ENCODE peak calls at places on chromosomes 12 and 14, in four cellular contexts. Y is aorta, W is osteoblast, O is adrenal gland. L is an unnamed sample.

GRCh38 chr12:76020281-76020680 is 11.3 kb downstream of the PHLDA1 start:
- DNase-seq in Y (peak), W (peak), O (no peak), L (no peak)

GRCh38 chr12:31588976-31589375 is 2.0 kb downstream of the DENND5B start:
- DNase-seq in Y (no peak), W (peak), O (no peak), L (no peak)

GRCh38 chr12:112822056-112822455 is 30.5 kb downstream of the RPH3A start:
- DNase-seq in Y (no peak), W (no peak), O (peak), L (peak)

GRCh38 chr12:120562906-120563305 is 18.3 kb downstream of the POP5 start:
- DNase-seq in Y (no peak), W (no peak), O (peak), L (no peak)

GRCh38 chr12:112584266-112584722 is 165.5 kb downstream of the PTPN11 start:
- DNase-seq in Y (no peak), W (no peak), O (no peak), L (peak)

GRCh38 chr12:109800536-109800935 is 32.7 kb downstream of the TRPV4 start:
- DNase-seq in Y (no peak), W (peak), O (no peak), L (no peak)

GRCh38 chr12:125228519-125229260 is 163.5 kb downstream of the AACS start:
- DNase-seq in Y (no peak), W (no peak), O (no peak), L (peak)

GRCh38 chr14:85438001-85438400 is 91.9 kb upstream of the FLRT2 start:
- DNase-seq in Y (no peak), W (no peak), O (no peak), L (no peak)

GRCh38 chr14:22052795-22053194 is 379.2 kb upstream of the OR4E1 start:
- DNase-seq in Y (no peak), W (peak), O (no peak), L (no peak)

GRCh38 chr12:65275627-65276026 is 2.9 kb upstream of the MSRB3 start:
- DNase-seq in Y (no peak), W (no peak), O (no peak), L (no peak)

GRCh38 chr14:72948481-72949138 is 22.3 kb downstream of the DCAF4 start:
- DNase-seq in Y (peak), W (peak), O (peak), L (peak)

GRCh38 chr12:68784015-68784414 is 24.0 kb upstream of the MDM2 start:
- DNase-seq in Y (no peak), W (peak), O (peak), L (no peak)

GRCh38 chr12:107990325-107990724 is 138.8 kb upstream of the WSCD2 start:
- DNase-seq in Y (peak), W (no peak), O (peak), L (peak)

GRCh38 chr12:109469516-109469915 is 7.6 kb downstream of the KCTD10 start:
- DNase-seq in Y (no peak), W (no peak), O (no peak), L (no peak)

GRCh38 chr14:71371711-71372396 is 464.6 kb downstream of the PCNX1 start:
- DNase-seq in Y (no peak), W (peak), O (no peak), L (no peak)

DNA sequence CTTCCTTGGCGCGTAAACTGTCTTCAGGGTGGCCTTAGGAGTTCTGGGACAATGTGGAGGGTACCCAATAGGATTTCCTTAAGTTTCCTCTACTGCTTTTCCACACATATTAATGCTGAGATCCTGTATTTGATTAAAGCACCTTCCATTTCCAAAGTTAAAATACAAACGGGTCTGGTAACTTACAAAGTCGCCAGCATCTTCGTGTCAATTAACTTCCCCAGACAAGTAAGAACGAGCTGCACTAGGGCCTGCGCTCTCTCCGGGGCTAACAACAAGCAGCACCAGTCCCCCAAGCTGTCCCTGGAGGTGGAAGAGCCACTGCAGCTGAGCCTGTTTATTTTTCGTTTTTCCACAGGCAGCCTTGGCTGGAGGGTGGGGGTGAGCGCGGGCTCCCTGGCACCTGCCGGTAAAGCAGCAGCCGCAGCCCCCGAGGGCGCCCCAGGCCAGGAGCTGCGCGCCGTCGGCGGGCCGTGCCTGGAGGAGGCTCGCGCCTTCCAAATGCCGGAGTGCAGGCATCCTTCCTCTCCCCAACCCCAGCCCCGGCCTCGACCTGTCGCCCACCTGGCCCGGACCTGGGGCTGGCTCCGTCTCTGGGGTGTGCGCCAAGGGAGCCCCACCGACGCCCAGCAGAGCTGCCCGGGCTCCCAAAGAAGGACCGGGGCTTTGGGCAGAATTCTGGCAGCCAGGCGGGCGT is 130.7 kb downstream of the NDUFA12 start:
- DNase-seq in Y (no peak), W (peak), O (peak), L (peak)
- H3K4me3 ChIP-seq in Y (peak), W (no peak), O (peak), L (peak)

GRCh38 chr12:53971686-53972085 is 1.2 kb upstream of the HOXC11 start:
- DNase-seq in Y (no peak), W (no peak), O (no peak), L (no peak)

GRCh38 chr12:53973093-53974042 is at the start of gene HOXC11:
- DNase-seq in Y (no peak), W (peak), O (no peak), L (peak)

GRCh38 chr12:53972722-53973092 is 219 bp upstream of the HOXC11 start:
- DNase-seq in Y (no peak), W (no peak), O (no peak), L (no peak)

GRCh38 chr12:53971129-53971528 is 1.8 kb upstream of the HOXC11 start:
- DNase-seq in Y (no peak), W (no peak), O (no peak), L (no peak)

DNA sequence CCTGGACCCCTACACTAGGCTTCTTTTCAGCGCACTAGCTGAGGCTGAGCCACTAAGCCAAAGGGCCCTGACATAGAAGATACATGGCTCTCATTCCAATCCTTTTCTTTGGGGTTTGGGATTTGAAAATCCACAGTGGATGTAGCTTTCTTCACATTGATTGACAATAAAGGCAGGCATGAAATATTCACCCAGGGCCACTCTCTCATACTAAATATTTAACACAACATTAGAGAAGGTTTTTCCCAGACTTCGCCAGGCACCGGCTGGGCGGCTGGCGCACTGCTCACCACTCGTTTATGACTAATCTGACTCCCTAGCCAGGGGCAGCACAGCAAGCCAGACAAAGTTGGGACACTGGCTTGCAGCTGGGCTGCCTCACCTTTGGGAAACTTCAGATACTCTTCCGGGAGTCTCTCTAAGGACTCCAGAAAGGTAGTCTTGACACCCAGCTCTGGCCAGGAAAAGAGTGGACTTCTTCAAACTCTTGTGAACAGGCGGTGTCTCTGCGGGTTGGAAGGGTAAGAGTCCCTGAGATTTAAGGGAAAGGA is 699 bp upstream of the HOXC11 start:
- DNase-seq in Y (no peak), W (no peak), O (no peak), L (no peak)
- H3K4me3 ChIP-seq in Y (no peak), W (peak), O (no peak), L (no peak)

DNA sequence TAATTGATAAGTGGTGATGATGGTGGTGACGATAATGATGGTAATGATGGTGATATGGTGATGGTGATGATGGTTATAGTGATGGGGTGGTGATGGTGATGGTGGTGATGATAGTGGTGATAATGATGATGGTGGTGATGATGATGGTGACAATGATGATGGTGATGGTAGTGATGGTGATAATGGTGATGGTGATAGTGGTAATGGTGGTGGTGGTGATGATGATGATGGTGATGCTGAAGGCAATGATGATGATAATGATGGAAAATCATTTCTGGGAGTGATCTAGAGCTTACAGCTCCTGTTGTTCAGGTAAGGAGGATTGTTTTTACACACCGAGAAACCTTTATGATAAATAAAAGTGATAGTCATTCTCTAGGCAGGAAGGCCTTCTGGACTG is 33.9 kb downstream of the CCDC63 start:
- DNase-seq in Y (no peak), W (no peak), O (no peak), L (no peak)
- H3K4me3 ChIP-seq in Y (no peak), W (no peak), O (no peak), L (no peak)

DNA sequence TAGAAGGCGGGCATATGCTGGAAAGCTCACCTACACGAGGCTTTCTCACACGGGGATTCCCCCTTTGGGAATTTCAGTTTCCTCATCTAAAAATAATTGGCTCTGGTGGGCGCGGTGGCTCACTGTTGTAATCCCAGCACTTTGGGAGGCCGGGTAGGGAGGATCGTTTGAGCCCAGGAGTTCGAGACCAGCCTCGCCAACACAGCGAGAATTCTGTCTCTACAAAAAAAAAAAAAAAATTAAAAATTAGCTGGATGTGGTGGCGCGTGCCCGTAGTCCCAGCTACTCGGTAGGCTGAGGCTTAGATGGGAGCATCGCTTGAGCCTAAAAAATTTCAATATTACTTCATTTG is 400 bp upstream of the NDUFA12 start:
- DNase-seq in Y (no peak), W (no peak), O (no peak), L (no peak)
- H3K4me3 ChIP-seq in Y (no peak), W (peak), O (peak), L (peak)

GRCh38 chr12:117365072-117365616 is 3.7 kb upstream of the NOS1 start:
- DNase-seq in Y (no peak), W (no peak), O (no peak), L (no peak)
- H3K4me3 ChIP-seq in Y (no peak), W (no peak), O (no peak), L (no peak)

DNA sequence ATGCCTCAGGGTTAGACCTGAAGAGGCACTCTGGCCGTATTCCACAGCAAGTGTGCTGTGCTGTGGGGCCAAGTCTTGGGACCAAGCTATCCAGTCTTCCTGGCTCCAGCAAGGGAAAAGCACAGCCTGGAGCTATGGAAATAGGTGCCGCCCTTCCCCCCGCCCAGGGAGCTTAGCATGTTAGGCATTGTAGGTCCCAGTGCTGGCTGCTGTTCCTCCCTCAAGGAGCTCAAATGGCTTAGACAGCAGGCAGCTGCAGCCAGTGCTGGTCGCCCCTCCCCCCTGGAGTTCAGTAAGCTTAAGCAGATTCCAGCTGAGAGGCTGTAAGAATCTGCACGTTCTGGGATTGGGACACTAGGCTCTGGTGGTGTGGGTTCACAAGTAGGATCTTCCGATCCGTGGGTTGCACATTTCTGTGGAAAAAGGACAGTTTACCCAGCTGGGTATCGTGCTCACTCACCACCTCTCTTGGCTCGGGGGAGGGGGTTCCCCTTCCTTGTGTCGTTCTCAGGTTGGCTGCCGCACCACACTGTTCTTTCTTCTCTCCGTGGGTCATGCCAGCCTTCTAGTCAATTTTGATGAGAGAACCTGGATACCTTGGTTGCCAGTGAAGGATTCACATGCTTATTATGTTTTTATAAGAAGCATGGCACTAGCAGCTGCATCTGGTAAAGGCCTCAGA is 127.3 kb downstream of the CNTN1 start:
- DNase-seq in Y (no peak), W (no peak), O (no peak), L (no peak)
- H3K4me3 ChIP-seq in Y (no peak), W (no peak), O (no peak), L (no peak)

GRCh38 chr12:2783936-2784600 is 10.7 kb upstream of the FKBP4 start:
- DNase-seq in Y (peak), W (peak), O (peak), L (peak)
- H3K4me3 ChIP-seq in Y (no peak), W (peak), O (peak), L (no peak)

GRCh38 chr14:81436296-81437138 is 36.4 kb upstream of the STON2 start:
- DNase-seq in Y (peak), W (peak), O (peak), L (peak)

GRCh38 chr14:81440041-81440440 is 39.9 kb upstream of the STON2 start:
- DNase-seq in Y (no peak), W (no peak), O (no peak), L (no peak)

GRCh38 chr14:81435578-81436295 is 35.6 kb upstream of the STON2 start:
- DNase-seq in Y (peak), W (peak), O (peak), L (peak)

GRCh38 chr14:81435048-81435577 is 35.0 kb upstream of the STON2 start:
- DNase-seq in Y (no peak), W (no peak), O (no peak), L (peak)

GRCh38 chr14:81437226-81437625 is 37.1 kb upstream of the STON2 start:
- DNase-seq in Y (no peak), W (no peak), O (no peak), L (no peak)
- H3K4me3 ChIP-seq in Y (no peak), W (no peak), O (no peak), L (peak)

GRCh38 chr14:34711808-34712712 is 2.3 kb downstream of the CFL2 start:
- DNase-seq in Y (no peak), W (peak), O (no peak), L (no peak)

GRCh38 chr14:34713681-34714319 is 593 bp downstream of the CFL2 start:
- DNase-seq in Y (peak), W (peak), O (no peak), L (peak)

GRCh38 chr14:34714320-34715107 is at the start of gene CFL2:
- DNase-seq in Y (peak), W (peak), O (peak), L (peak)

GRCh38 chr14:34713122-34713680 is 1.2 kb downstream of the CFL2 start:
- DNase-seq in Y (no peak), W (no peak), O (no peak), L (no peak)

DNA sequence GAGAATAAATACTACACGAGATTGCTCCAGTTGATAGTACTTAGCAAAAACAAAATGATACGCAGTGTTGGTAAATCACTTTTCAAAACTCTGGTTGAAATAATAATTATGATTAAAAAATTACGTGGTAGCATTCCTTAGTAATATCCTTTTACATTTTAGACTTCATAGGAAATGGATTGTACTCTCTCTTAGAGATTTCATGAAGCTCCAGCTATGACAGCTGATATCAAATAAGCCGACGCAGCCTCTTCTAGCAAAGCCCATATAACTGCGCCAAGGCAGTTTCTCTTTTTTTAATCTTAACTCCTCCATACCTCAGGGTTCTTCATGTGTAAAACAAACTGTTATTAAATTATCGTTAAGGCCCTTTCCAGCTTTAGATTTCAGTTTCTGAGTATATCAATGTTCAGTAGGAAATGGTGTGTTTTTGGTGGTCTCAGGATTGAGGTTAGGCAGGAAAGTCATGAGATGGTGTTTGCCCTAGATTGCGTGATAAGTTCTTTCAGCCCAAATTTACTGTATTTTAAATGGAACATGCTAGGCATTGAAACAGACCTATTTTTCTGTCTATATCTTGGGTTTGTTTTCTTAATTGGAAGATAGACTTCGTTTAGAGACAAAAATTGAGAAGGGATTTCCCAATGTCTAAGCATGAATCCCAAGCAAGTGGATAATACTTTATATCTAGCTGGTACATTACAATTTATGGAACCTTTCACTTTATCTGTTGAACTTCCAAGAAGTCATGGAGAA is 893 bp upstream of the CFL2 start:
- DNase-seq in Y (no peak), W (peak), O (no peak), L (no peak)
- H3K4me3 ChIP-seq in Y (peak), W (peak), O (peak), L (peak)

L was measured in H7.